ENCODE peak calls at places on chromosomes 1 and 21, in five cellular contexts. O is fibroblast of lung, N is left lung, A is BJ, J is K562. Q is an unnamed sample.

GRCh38 chr1:6241887-6242740 is 1.9 kb upstream of the HES3 start:
- DNase-seq in O (no peak), N (no peak), A (no peak), J (no peak), Q (no peak)

GRCh38 chr1:64699327-64699726 is 45.5 kb upstream of the RAVER2 start:
- DNase-seq in O (no peak), N (no peak), A (no peak), J (no peak), Q (no peak)

GRCh38 chr1:27004471-27005165 is 8.0 kb downstream of the TENT5B start:
- DNase-seq in O (peak), N (no peak), A (no peak), J (peak), Q (no peak)

GRCh38 chr1:174017231-174017970 is 4.8 kb downstream of the RC3H1 start:
- DNase-seq in O (no peak), N (no peak), A (no peak), J (no peak), Q (peak)

GRCh38 chr1:180266275-180267210 is 36.5 kb downstream of the LHX4 start:
- DNase-seq in O (no peak), N (no peak), A (no peak), J (no peak), Q (no peak)

GRCh38 chr21:32427958-32428623 is 15.6 kb downstream of the EVA1C start:
- DNase-seq in O (no peak), N (no peak), A (no peak), J (peak), Q (no peak)

GRCh38 chr21:17466166-17466565 is 46.7 kb upstream of the CXADR start:
- DNase-seq in O (peak), N (no peak), A (no peak), J (no peak), Q (peak)

GRCh38 chr1:72000809-72001208 is 281.5 kb downstream of the NEGR1 start:
- DNase-seq in O (peak), N (no peak), A (no peak), J (no peak), Q (peak)

GRCh38 chr21:45376459-45377324 is 28.3 kb upstream of the COL18A1 start:
- DNase-seq in O (no peak), N (peak), A (no peak), J (no peak), Q (peak)

GRCh38 chr1:54362881-54363340 is 43.3 kb downstream of the SSBP3 start:
- DNase-seq in O (no peak), N (no peak), A (no peak), J (no peak), Q (peak)

GRCh38 chr21:36678538-36678937 is 20.4 kb upstream of the SIM2 start:
- DNase-seq in O (no peak), N (no peak), A (no peak), J (no peak), Q (no peak)

GRCh38 chr1:160576430-160576829 is 2.9 kb downstream of the CD84 start:
- DNase-seq in O (no peak), N (no peak), A (no peak), J (no peak), Q (no peak)

GRCh38 chr1:93732514-93732913 is 50.9 kb upstream of the BCAR3 start:
- DNase-seq in O (no peak), N (no peak), A (no peak), J (no peak), Q (no peak)

GRCh38 chr1:6953874-6954502 is 168.7 kb downstream of the CAMTA1 start:
- DNase-seq in O (no peak), N (no peak), A (no peak), J (no peak), Q (no peak)

GRCh38 chr1:207077470-207078377 is 10.9 kb upstream of the C4BPB start:
- DNase-seq in O (peak), N (no peak), A (peak), J (peak), Q (peak)

GRCh38 chr1:78092686-78093085 is 46.9 kb downstream of the GIPC2 start:
- DNase-seq in O (no peak), N (no peak), A (no peak), J (no peak), Q (no peak)

GRCh38 chr1:15680131-15680530 is 4.0 kb upstream of the PLEKHM2 start:
- DNase-seq in O (peak), N (no peak), A (peak), J (no peak), Q (peak)

GRCh38 chr1:178532392-178532791 is 19.5 kb downstream of the TEX35 start:
- DNase-seq in O (peak), N (peak), A (no peak), J (peak), Q (peak)

GRCh38 chr1:23559985-23560755 is 869 bp upstream of the ID3 start:
- DNase-seq in O (no peak), N (no peak), A (no peak), J (no peak), Q (peak)

GRCh38 chr1:30649321-30649991 is 73.9 kb downstream of the MATN1 start:
- DNase-seq in O (no peak), N (no peak), A (no peak), J (no peak), Q (no peak)

GRCh38 chr1:15942661-15943514 is 33.0 kb downstream of the ZBTB17 start:
- DNase-seq in O (no peak), N (no peak), A (no peak), J (peak), Q (no peak)

GRCh38 chr1:167761400-167761799 is 39.6 kb downstream of the MPZL1 start:
- DNase-seq in O (no peak), N (no peak), A (no peak), J (no peak), Q (no peak)

GRCh38 chr1:91670781-91671180 is 170.1 kb downstream of the CDC7 start:
- DNase-seq in O (no peak), N (no peak), A (no peak), J (no peak), Q (no peak)

GRCh38 chr1:52028328-52028727 is 5.3 kb downstream of the KTI12 start:
- DNase-seq in O (no peak), N (no peak), A (no peak), J (no peak), Q (no peak)

GRCh38 chr1:93581917-93582850 is 99.5 kb downstream of the BCAR3 start:
- DNase-seq in O (no peak), N (no peak), A (no peak), J (no peak), Q (no peak)

GRCh38 chr1:215045647-215046308 is 36.8 kb upstream of the KCNK2 start:
- DNase-seq in O (no peak), N (no peak), A (no peak), J (no peak), Q (peak)

GRCh38 chr1:15343729-15344128 is 66.0 kb upstream of the EFHD2 start:
- DNase-seq in O (peak), N (no peak), A (no peak), J (no peak), Q (peak)

GRCh38 chr1:231460614-231461013 is 38.5 kb upstream of the EGLN1 start:
- DNase-seq in O (no peak), N (no peak), A (no peak), J (peak), Q (peak)

GRCh38 chr1:89832481-89833127 is 11.8 kb downstream of the LRRC8D start:
- DNase-seq in O (no peak), N (no peak), A (no peak), J (no peak), Q (no peak)

GRCh38 chr1:89831462-89832113 is 10.8 kb downstream of the LRRC8D start:
- DNase-seq in O (no peak), N (no peak), A (no peak), J (no peak), Q (no peak)

GRCh38 chr1:89833183-89834077 is 12.6 kb downstream of the LRRC8D start:
- DNase-seq in O (no peak), N (no peak), A (no peak), J (no peak), Q (no peak)

GRCh38 chr1:89836252-89836996 is 15.6 kb downstream of the LRRC8D start:
- DNase-seq in O (no peak), N (no peak), A (no peak), J (no peak), Q (no peak)

DNA sequence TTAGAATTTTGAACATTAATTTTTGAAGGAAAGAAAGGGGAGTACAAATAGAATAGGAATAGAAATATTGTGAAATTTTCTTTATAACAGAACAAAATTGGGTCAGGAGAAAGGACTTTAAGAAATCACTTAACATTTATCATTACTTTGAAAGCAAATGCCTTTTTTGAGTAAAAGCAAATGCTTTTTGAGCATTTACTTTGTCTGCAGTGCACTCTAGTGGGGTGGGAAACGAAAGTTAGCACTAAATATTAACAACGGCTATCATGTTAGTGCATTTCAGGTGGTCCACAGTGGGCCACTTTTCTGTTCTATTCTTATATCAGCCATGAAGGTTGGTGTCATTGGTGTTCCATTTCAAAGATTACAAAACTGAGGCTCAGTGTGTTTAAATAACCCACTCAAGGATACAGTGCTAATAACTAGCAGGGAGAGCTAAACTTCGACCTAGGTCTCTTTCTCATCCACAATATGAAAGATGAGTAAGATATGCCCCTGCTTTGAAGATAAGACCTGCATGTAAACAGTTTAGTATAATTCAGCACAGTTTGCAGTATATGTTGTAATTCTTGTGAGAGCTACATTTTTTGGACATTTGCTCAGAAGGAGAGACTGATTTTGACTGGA is 13.4 kb downstream of the LRRC8D start:
- DNase-seq in O (peak), N (no peak), A (no peak), J (no peak), Q (no peak)
- TF ChIP-seq CTCF in O (no peak), N (no peak), A (no peak), J (no peak), Q (peak)

GRCh38 chr1:19765623-19766022 is 34.1 kb downstream of the TMCO4 start:
- DNase-seq in O (peak), N (no peak), A (peak), J (peak), Q (peak)
- H3K4me3 ChIP-seq in O (no peak), N (no peak), A (no peak), J (no peak), Q (no peak)

GRCh38 chr1:22057861-22058260 is 5.4 kb downstream of the CDC42 start:
- DNase-seq in O (no peak), N (no peak), A (no peak), J (no peak), Q (no peak)
- TF ChIP-seq CTCF in O (no peak), N (no peak), A (no peak), J (no peak), Q (no peak)

GRCh38 chr21:38985423-38986378 is 180.0 kb downstream of the ETS2 start:
- DNase-seq in O (peak), N (no peak), A (peak), J (peak), Q (peak)
- H3K4me3 ChIP-seq in O (no peak), N (no peak), A (no peak), J (no peak), Q (no peak)

GRCh38 chr1:202158810-202159533 is 1.4 kb downstream of the PTPN7 start:
- DNase-seq in O (no peak), N (no peak), A (no peak), J (peak), Q (no peak)

GRCh38 chr1:202159534-202160371 is 649 bp downstream of the PTPN7 start:
- DNase-seq in O (no peak), N (no peak), A (no peak), J (peak), Q (no peak)

GRCh38 chr1:202161151-202162048 is 998 bp upstream of the PTPN7 start:
- DNase-seq in O (no peak), N (no peak), A (no peak), J (peak), Q (no peak)

GRCh38 chr1:202162049-202162417 is 1.6 kb upstream of the PTPN7 start:
- DNase-seq in O (no peak), N (no peak), A (no peak), J (peak), Q (no peak)

DNA sequence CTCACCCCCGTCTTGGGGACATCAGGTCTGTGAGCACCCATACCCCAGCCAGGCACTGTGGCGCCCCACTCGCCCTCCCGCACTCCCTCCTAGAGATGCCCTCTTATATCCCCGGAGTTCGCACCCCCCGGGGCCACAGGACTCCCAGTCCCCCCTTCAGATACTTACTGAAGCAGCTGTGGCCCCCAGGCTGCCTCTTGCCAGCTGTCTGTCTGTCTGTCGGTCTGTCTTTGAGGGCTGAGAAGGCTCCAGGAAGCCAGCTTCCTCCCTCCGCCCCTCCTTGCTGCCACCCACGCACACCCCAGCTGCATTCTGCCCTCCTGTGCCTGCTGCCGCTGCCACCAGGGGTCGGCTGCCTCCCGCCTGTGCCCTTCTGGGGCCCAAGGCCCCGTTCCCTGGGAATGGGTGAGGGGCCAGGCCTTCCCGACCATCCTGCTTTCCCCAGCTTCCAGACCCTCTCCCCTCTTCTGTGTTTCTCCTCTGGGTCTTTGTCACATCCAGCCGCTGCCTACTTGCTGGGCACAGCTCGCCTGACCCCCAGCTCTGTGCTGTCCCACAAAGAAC is at the start of gene PTPN7:
- DNase-seq in O (no peak), N (peak), A (no peak), J (peak), Q (no peak)
- TF ChIP-seq CTCF in O (no peak), N (peak), A (no peak), J (peak), Q (no peak)

GRCh38 chr1:1433804-1434130 is 1.7 kb upstream of the VWA1 start:
- DNase-seq in O (no peak), N (peak), A (no peak), J (no peak), Q (no peak)
- H3K4me3 ChIP-seq in O (no peak), N (no peak), A (no peak), J (no peak), Q (no peak)

GRCh38 chr1:8344893-8345507 is 27.1 kb downstream of the SLC45A1 start:
- DNase-seq in O (no peak), N (peak), A (no peak), J (no peak), Q (no peak)

GRCh38 chr1:8343044-8343443 is 25.1 kb downstream of the SLC45A1 start:
- DNase-seq in O (no peak), N (no peak), A (no peak), J (no peak), Q (no peak)

GRCh38 chr1:8343464-8344001 is 25.6 kb downstream of the SLC45A1 start:
- DNase-seq in O (peak), N (peak), A (peak), J (no peak), Q (peak)

GRCh38 chr1:8340456-8340855 is 22.5 kb downstream of the SLC45A1 start:
- DNase-seq in O (no peak), N (no peak), A (no peak), J (no peak), Q (no peak)

DNA sequence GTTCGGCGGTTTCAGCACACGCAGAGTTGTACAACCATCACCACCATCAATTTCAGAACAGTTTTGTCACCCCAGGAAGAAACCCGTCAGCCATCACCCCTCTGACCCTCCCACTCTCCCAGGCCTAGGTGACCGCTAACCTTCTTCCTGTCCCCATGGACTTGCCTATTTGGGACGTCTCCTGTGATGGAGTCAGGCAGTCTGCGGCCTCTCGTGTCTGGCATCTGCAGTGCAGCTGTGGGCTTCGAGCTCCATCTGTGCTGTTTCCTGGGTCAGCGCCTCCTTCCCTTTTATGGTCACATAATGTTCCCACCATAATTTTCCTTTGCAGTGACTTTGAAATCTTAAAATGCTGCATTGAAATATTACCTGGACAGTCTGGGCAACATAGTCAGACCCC is 24.4 kb downstream of the SLC45A1 start:
- DNase-seq in O (peak), N (peak), A (peak), J (no peak), Q (peak)
- TF ChIP-seq CTCF in O (peak), N (no peak), A (peak), J (peak), Q (peak)

DNA sequence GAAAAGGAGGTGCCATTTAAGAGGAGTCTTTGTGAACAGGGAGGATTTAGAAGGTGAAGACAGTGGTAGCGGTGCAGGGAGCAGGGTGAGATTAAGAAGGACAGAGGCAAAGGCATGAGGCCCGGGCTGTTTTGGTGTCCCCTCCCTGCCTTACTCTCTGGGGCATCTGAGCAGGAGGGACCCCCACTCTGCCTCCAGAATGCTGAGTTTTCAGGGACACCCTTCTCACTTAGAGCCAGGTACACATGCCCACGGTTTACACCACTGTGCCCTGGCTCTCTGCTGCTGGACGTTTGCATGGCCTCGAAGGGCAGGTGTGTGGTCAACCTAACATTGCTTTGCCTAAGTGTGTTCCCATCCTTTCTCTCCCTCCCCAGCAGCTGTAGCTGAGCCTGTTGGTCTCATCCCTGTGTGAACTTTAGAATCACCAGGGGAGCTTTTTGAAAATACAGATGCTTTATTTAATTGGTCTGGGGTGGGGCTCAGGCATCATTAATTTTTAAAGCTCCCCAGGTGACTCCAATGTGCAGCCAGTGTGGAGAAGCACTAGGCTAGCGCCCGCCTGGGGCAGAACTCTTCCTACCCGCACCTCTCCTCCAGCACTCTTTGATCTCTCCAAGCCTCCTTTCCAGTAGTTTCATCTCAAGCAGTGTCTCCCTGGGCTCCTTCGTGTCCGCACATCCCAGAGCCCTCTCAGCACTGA is 20.6 kb upstream of the PARP1 start:
- DNase-seq in O (no peak), N (no peak), A (no peak), J (no peak), Q (no peak)
- H3K4me3 ChIP-seq in O (no peak), N (no peak), A (no peak), J (no peak), Q (no peak)

GRCh38 chr1:234120327-234120944 is 216.0 kb downstream of the SLC35F3 start:
- DNase-seq in O (no peak), N (no peak), A (no peak), J (no peak), Q (no peak)

GRCh38 chr1:234125714-234126113 is 221.2 kb downstream of the SLC35F3 start:
- DNase-seq in O (no peak), N (no peak), A (no peak), J (no peak), Q (no peak)

GRCh38 chr1:234123867-234124266 is 219.4 kb downstream of the SLC35F3 start:
- DNase-seq in O (no peak), N (no peak), A (no peak), J (no peak), Q (no peak)

GRCh38 chr1:234125283-234125682 is 220.8 kb downstream of the SLC35F3 start:
- DNase-seq in O (peak), N (no peak), A (no peak), J (peak), Q (peak)
- TF ChIP-seq CTCF in O (no peak), N (no peak), A (peak), J (peak), Q (peak)

DNA sequence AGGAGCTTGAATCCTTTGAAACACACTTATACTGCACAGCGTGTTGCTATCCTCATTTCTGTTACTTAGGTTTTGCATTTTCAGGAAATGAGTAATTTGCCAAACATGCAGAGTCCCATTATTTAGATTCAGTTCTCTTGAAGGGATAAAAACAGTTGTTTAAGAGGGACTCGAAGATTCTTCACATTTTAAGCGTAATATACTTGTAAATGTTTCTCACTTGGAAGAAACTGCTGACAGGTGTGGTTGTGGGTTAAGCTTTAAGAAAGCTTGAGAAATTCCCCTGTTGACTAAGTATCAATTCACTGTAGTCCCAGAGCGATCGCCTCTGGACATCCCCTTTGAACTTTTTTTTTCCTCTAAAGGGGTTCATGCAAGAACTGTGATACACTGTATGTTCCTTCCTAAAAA is 30.6 kb upstream of the RGS1 start:
- DNase-seq in O (peak), N (no peak), A (no peak), J (no peak), Q (peak)
- H3K4me3 ChIP-seq in O (no peak), N (no peak), A (no peak), J (no peak), Q (no peak)

Q was measured in AG10803.